ENCODE peak calls at places on chromosomes 1 and 21, in eight cellular contexts. X, O, Z, C, U, N, J and P are unnamed samples.

GRCh38 chr21:41638201-41638790 is 128.6 kb downstream of the RIPK4 start:
- DNase-seq in C (no peak), O (no peak), Z (peak), U (no peak), N (no peak), X (no peak), J (no peak), P (no peak)

GRCh38 chr1:41487729-41488598 is 3.5 kb upstream of the EDN2 start:
- DNase-seq in C (no peak), O (peak), U (no peak), X (no peak), J (no peak), Z (no peak), N (no peak), P (no peak)

GRCh38 chr1:220203816-220204215 is 68.4 kb downstream of the RAB3GAP2 start:
- DNase-seq in O (no peak), U (no peak), J (no peak), X (no peak), C (no peak), N (no peak), Z (no peak), P (no peak)

GRCh38 chr1:168506204-168506819 is 37.5 kb downstream of the XCL2 start:
- DNase-seq in Z (peak), X (no peak), N (no peak), U (peak), C (no peak), O (peak), J (no peak), P (no peak)

GRCh38 chr1:209456878-209457277 is 126.6 kb upstream of the CAMK1G start:
- DNase-seq in U (no peak), Z (peak), N (no peak), O (no peak), C (no peak), J (no peak), X (no peak), P (no peak)

GRCh38 chr1:36871146-36871971 is 163.0 kb downstream of the GRIK3 start:
- DNase-seq in U (no peak), X (no peak), J (no peak), C (no peak), Z (no peak), N (no peak), O (peak), P (no peak)

GRCh38 chr1:6991271-6991670 is 206.0 kb downstream of the CAMTA1 start:
- DNase-seq in U (peak), C (no peak), N (no peak), O (peak), J (no peak), Z (peak), X (no peak), P (no peak)

GRCh38 chr1:161676441-161676840 is 13.5 kb downstream of the FCGR2B start:
- DNase-seq in U (no peak), J (no peak), Z (no peak), C (no peak), O (no peak), X (no peak), N (no peak), P (no peak)

GRCh38 chr1:183699643-183700160 is 46.6 kb upstream of the APOBEC4 start:
- DNase-seq in U (no peak), N (no peak), J (no peak), X (no peak), Z (peak), O (peak), C (no peak), P (no peak)

GRCh38 chr21:31710586-31710985 is 21.3 kb downstream of the SCAF4 start:
- DNase-seq in C (no peak), U (no peak), Z (peak), N (no peak), J (no peak), X (no peak), O (peak), P (no peak)

GRCh38 chr21:40049959-40050290 is 182.7 kb downstream of the PCP4 start:
- DNase-seq in J (no peak), N (no peak), Z (no peak), C (no peak), U (no peak), X (no peak), O (no peak), P (no peak)
- TF ChIP-seq CTCF in J (no peak), N (no peak), Z (no peak), C (no peak), U (no peak), X (no peak), O (no peak), P (no peak)

GRCh38 chr1:38990746-38991637 is at the start of gene AKIRIN1:
- DNase-seq in O (peak), N (peak), X (peak), C (peak), U (peak), Z (peak), J (peak), P (peak)
- TF ChIP-seq CTCF in O (no peak), N (peak), X (no peak), C (no peak), U (no peak), Z (no peak), J (no peak), P (no peak)

GRCh38 chr1:172778461-172779455 is 119.9 kb downstream of the FASLG start:
- DNase-seq in U (no peak), C (no peak), X (peak), N (peak), Z (peak), O (no peak), J (peak), P (peak)
- TF ChIP-seq CTCF in U (no peak), C (no peak), X (peak), N (no peak), Z (peak), O (no peak), J (peak), P (peak)

DNA sequence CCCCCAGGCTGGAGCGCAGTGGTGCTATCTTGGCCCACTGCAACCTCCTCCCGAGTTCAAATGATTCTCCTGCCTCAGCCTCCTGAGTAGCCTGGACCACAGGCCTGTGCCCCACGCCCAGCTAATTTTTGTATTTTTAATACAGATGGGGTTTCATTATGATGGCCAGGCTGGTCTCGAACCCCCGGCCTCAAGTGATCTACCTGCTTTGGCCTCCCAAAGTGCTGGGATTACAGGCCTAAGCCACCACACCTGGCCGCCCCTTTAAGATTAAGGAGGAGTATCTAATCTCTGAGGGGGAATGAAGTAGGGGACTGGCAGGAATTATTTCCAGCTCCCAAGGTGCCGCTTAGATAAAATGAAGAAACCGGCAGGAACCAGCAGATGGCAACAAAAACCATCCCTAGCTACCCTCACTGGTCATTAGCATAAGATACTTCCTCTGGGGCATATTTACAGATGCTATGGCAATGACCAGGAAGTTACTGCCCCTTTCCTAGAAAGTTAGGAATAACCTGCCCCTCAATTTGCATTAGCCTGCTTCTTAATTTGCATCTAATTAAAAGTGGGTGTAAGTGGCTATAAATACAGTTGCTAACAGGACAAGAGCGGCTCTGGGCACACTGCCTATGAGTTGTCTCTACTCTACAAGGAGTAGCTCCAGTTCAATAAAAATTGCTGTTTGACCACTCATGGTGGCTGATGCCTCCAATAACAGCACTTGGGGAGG is 7.1 kb upstream of the NSUN4 start:
- DNase-seq in U (peak), N (no peak), C (peak), O (peak), J (peak), Z (peak), X (peak), P (peak)
- TF ChIP-seq CTCF in U (no peak), N (no peak), C (no peak), O (peak), J (peak), Z (peak), X (peak), P (peak)

DNA sequence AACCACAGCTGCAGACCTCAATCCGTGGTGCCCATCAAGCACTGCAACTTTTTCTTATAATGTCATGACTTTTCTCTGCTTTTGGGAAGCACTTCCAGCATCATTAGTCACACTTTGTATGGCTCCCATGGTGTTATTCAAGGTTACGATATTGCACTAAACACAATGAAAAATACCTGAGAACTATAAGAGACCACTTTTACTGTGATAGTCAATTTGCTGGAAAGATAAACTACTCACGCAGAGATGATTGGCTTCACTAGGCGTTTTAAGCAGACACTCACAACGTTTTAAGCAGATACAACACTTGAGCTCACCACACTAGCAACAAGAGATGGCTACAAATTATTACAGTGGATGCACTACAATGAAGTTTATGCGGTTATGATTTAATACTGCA is 103.1 kb upstream of the CHRM3 start:
- DNase-seq in J (no peak), C (no peak), X (no peak), U (no peak), Z (no peak), N (no peak), O (no peak), P (no peak)
- TF ChIP-seq CTCF in J (no peak), C (no peak), X (no peak), U (no peak), Z (no peak), N (no peak), O (no peak), P (no peak)

GRCh38 chr1:15957221-15958090 is 18.4 kb downstream of the ZBTB17 start:
- DNase-seq in U (no peak), N (no peak), C (peak), X (no peak), J (no peak), Z (no peak), O (no peak), P (no peak)

GRCh38 chr1:15959424-15959823 is 16.5 kb downstream of the ZBTB17 start:
- DNase-seq in N (no peak), Z (no peak), O (no peak), J (no peak), C (no peak), U (no peak), X (no peak), P (no peak)

GRCh38 chr1:15959847-15960446 is 16.0 kb downstream of the ZBTB17 start:
- DNase-seq in C (no peak), X (no peak), N (no peak), O (no peak), J (no peak), U (no peak), Z (no peak), P (no peak)

GRCh38 chr1:15958111-15958510 is 17.8 kb downstream of the ZBTB17 start:
- DNase-seq in N (no peak), C (no peak), O (no peak), U (no peak), X (no peak), J (no peak), Z (no peak), P (no peak)

DNA sequence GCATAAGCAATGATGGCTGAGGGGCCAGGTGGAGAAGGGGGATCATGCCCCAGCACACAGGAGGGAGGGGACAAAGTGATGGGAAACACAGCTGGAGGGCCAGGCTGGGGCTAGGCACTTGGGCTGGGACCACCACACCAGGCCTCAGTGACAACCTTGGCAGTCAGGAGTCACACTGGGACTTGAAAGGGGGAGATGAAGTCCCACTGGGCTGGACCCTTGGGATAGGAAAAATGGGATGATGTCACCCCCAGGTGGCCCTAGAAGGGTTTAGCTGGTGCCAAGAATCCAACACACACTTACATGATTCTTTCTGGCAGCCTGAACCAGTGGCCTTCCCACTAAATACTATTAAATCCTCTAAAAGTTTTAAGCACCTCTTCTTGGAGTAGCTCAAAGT is 17.1 kb downstream of the ZBTB17 start:
- DNase-seq in J (no peak), U (no peak), C (no peak), Z (peak), X (no peak), O (peak), N (no peak), P (no peak)
- TF ChIP-seq CTCF in J (no peak), U (no peak), C (no peak), Z (no peak), X (peak), O (peak), N (no peak), P (no peak)